ENCODE peak calls at places on chromosomes 2 and 18, in four cellular contexts. A is H1, T is GM12878, R is HCT116. Y is an unnamed sample.

GRCh38 chr2:133371286-133371685 is 197.0 kb downstream of the NCKAP5 start:
- DNase-seq in R (no peak), T (no peak), A (no peak), Y (no peak)

GRCh38 chr2:53985646-53986045 is 14.9 kb upstream of the PSME4 start:
- DNase-seq in T (no peak), A (no peak), R (no peak), Y (no peak)

GRCh38 chr2:200130762-200131166 is 175.4 kb downstream of the MAIP1 start:
- DNase-seq in A (no peak), R (no peak), T (no peak), Y (no peak)

GRCh38 chr2:206802654-206803514 is 37.5 kb downstream of the FASTKD2 start:
- DNase-seq in R (no peak), T (no peak), A (peak), Y (no peak)

GRCh38 chr2:218244665-218245064 is 16.1 kb upstream of the GPBAR1 start:
- DNase-seq in T (no peak), A (no peak), R (no peak), Y (no peak)

GRCh38 chr2:149702571-149702970 is 115.0 kb upstream of the MMADHC start:
- DNase-seq in T (no peak), A (no peak), R (no peak), Y (no peak)

GRCh38 chr2:138319616-138320015 is 182.0 kb upstream of the SPOPL start:
- DNase-seq in T (no peak), A (no peak), R (no peak), Y (no peak)

GRCh38 chr18:8366656-8367055 is 242.6 kb upstream of the RAB12 start:
- DNase-seq in R (no peak), A (no peak), T (no peak), Y (no peak)

GRCh38 chr2:3243804-3244203 is 133.8 kb downstream of the EIPR1 start:
- DNase-seq in R (no peak), T (no peak), A (no peak), Y (no peak)

GRCh38 chr2:36555789-36556188 is 42.2 kb downstream of the FEZ2 start:
- DNase-seq in T (no peak), A (no peak), R (no peak), Y (no peak)

GRCh38 chr2:187102381-187102780 is 253.4 kb upstream of the ZSWIM2 start:
- DNase-seq in T (no peak), R (no peak), A (no peak), Y (no peak)

GRCh38 chr2:20930928-20931327 is 108.0 kb upstream of the LDAH start:
- DNase-seq in R (no peak), A (no peak), T (no peak), Y (no peak)

GRCh38 chr2:1548910-1549673 is 135.8 kb downstream of the TPO start:
- DNase-seq in R (no peak), T (no peak), A (no peak), Y (no peak)

GRCh38 chr18:33612632-33613031 is 34.6 kb downstream of the ASXL3 start:
- DNase-seq in R (no peak), T (no peak), A (no peak), Y (no peak)

GRCh38 chr18:22985250-22985649 is 52.1 kb downstream of the RBBP8 start:
- DNase-seq in R (no peak), T (no peak), A (no peak), Y (no peak)

GRCh38 chr2:199136681-199137080 is 321.1 kb downstream of the SATB2 start:
- DNase-seq in R (no peak), T (no peak), A (no peak), Y (no peak)

GRCh38 chr2:42931147-42931817 is 138.9 kb upstream of the HAAO start:
- DNase-seq in T (no peak), R (no peak), A (peak), Y (peak)

GRCh38 chr2:134985061-134985460 is 62.2 kb downstream of the MAP3K19 start:
- DNase-seq in T (no peak), A (no peak), R (no peak), Y (no peak)

GRCh38 chr2:201568217-201568820 is 75.0 kb downstream of the TMEM237 start:
- DNase-seq in T (no peak), R (no peak), A (no peak), Y (no peak)

DNA sequence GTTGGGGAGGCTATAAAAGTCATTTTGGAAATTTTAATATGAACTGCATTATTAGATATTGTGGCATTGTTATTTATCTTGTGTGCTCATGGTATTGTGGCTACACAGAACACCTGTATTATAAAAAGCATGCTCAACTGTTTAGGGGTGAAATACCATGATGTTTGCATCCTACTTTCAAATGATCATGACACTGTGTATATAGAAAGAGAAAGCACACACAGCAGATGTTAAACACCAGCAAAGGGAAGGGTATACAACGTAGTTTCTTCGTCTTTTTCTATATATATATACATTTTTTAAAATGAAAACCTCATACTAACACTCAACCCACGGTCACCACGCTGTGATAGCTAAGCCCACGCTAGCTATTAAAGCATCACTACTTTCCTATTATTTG is 27.1 kb downstream of the STARD7 start:
- DNase-seq in T (no peak), A (no peak), R (no peak), Y (no peak)
- TF ChIP-seq CEBPB in T (no peak), A (no peak), R (no peak), Y (no peak)

DNA sequence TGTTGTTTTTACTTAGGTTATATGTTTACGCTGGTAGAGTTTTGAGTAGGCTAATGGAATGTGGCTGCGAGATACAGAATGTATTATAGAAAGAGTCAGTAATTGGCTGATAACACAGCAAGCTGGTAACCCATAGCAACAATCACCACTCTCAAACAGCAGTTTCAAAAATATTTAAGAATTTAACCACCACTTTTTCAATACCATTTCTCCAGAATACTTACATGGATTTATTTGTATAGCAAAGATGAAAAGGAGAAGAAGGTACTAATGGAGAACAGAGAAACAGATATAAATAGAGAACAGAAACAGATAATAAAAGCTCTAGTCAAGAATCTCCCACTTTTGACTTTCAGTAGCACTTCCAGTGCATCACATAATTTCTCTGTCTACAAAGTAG is 188.3 kb upstream of the SLC39A10 start:
- DNase-seq in R (no peak), A (no peak), T (no peak), Y (no peak)
- TF ChIP-seq EGR1 in R (no peak), A (no peak), T (no peak), Y (no peak)

GRCh38 chr18:70600225-70600925 is 311.5 kb downstream of the SOCS6 start:
- DNase-seq in A (no peak), T (no peak), R (no peak), Y (no peak)

GRCh38 chr18:70598406-70598805 is 309.6 kb downstream of the SOCS6 start:
- DNase-seq in R (no peak), A (no peak), T (no peak), Y (no peak)
- TF ChIP-seq CEBPB in R (no peak), A (no peak), T (no peak), Y (no peak)

GRCh38 chr2:11748861-11749645 is 2.6 kb downstream of the LPIN1 start:
- DNase-seq in T (no peak), R (no peak), A (no peak), Y (no peak)

GRCh38 chr2:11746807-11747459 is 501 bp downstream of the LPIN1 start:
- DNase-seq in R (no peak), T (no peak), A (peak), Y (no peak)

GRCh38 chr2:11749646-11750349 is 3.4 kb downstream of the LPIN1 start:
- DNase-seq in R (no peak), A (no peak), T (peak), Y (no peak)

GRCh38 chr2:11746376-11746806 is at the start of gene LPIN1:
- DNase-seq in R (peak), A (peak), T (no peak), Y (peak)

DNA sequence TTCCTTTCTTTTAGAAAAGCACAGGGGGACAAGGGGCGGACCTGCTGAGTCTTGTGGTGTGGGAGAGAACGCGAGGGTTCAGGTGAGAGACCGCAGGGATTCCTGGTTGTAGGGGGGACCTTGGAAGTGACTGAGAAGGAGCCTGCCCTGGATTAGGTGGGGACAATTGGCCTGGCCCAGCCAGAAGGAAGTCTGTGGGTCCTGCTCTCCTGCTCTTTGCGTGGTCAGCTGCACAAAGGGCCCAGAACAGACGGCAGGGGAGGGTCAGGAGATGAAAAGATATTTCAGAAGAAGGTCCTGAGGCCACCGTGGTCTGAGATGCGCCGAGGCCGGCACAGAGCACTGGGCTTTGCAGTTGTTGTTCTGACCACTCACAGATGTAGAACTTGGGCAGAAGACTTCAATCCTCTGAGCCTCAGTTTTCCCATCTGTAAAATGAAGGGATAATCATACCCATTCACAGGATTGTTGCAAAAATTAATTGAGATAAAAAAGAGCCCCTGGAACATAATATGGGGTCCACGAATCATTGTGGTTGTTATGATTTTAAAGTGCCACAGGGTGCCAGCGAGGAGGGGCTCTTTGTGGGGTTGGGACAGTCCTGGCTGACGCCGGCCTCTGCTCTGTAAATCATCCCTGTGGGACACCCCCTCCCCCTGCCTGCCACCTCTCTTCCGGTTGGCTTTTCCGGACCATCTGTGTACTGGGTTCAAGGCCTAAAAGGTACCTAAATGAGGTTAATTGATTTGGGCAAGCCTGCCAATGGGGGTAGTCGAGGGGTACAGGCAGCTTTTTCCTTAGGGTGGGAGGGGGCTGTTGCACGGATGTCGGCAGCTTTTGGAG is 1.8 kb downstream of the LPIN1 start:
- DNase-seq in R (no peak), T (no peak), A (no peak), Y (no peak)
- TF ChIP-seq EGR1 in R (no peak), T (no peak), A (no peak), Y (no peak)

GRCh38 chr2:5589183-5589582 is 103.0 kb upstream of the SOX11 start:
- DNase-seq in T (no peak), R (no peak), A (no peak), Y (no peak)
- TF ChIP-seq CEBPB in T (no peak), R (no peak), A (no peak), Y (no peak)

Y was measured in K562.